ENCODE peak calls at places on chromosomes 2 and 18, in four cellular contexts. One of them, this sample, is unnamed.

GRCh38 chr18:70072678-70073077 is 125.0 kb upstream of the CD226 start:
- DNase-seq in HepG2: peak; percentile 34
- DNase-seq in K562: no peak
- DNase-seq in GM12878: no peak
- DNase-seq in this sample: no peak

GRCh38 chr18:35371412-35372195 is 5.5 kb downstream of the ZNF396 start:
- DNase-seq in HepG2: no peak
- DNase-seq in GM12878: no peak
- DNase-seq in K562: no peak
- DNase-seq in this sample: no peak

GRCh38 chr2:153873062-153874048 is 1.6 kb downstream of the GALNT13 start:
- DNase-seq in HepG2: no peak
- DNase-seq in GM12878: no peak
- DNase-seq in K562: no peak
- DNase-seq in this sample: peak; percentile 53

GRCh38 chr2:31318360-31319336 is 84.7 kb downstream of the EHD3 start:
- DNase-seq in K562: no peak
- DNase-seq in HepG2: no peak
- DNase-seq in GM12878: peak; percentile 30
- DNase-seq in this sample: no peak

GRCh38 chr18:25231327-25231691 is 120.7 kb downstream of the ZNF521 start:
- DNase-seq in K562: no peak
- DNase-seq in HepG2: no peak
- DNase-seq in GM12878: no peak
- DNase-seq in this sample: no peak

GRCh38 chr2:36425771-36426340 is 70.3 kb downstream of the CRIM1 start:
- DNase-seq in HepG2: no peak
- DNase-seq in GM12878: no peak
- DNase-seq in K562: no peak
- DNase-seq in this sample: no peak

GRCh38 chr18:79485788-79486355 is 90.1 kb downstream of the NFATC1 start:
- DNase-seq in GM12878: no peak
- DNase-seq in HepG2: no peak
- DNase-seq in K562: no peak
- DNase-seq in this sample: no peak

GRCh38 chr2:221635949-221636348 is 63.8 kb upstream of the EPHA4 start:
- DNase-seq in K562: no peak
- DNase-seq in GM12878: no peak
- DNase-seq in HepG2: peak; percentile 6
- DNase-seq in this sample: no peak

GRCh38 chr2:54585136-54585535 is 129.0 kb downstream of the SPTBN1 start:
- DNase-seq in K562: no peak
- DNase-seq in HepG2: no peak
- DNase-seq in GM12878: no peak
- DNase-seq in this sample: no peak

GRCh38 chr2:65386340-65386739 is 46.1 kb downstream of the SPRED2 start:
- DNase-seq in HepG2: no peak
- DNase-seq in GM12878: no peak
- DNase-seq in K562: no peak
- DNase-seq in this sample: no peak

GRCh38 chr2:148044322-148044721 is 23.4 kb downstream of the MBD5 start:
- DNase-seq in GM12878: no peak
- DNase-seq in K562: no peak
- DNase-seq in HepG2: no peak
- DNase-seq in this sample: no peak

GRCh38 chr2:235500761-235501662 is 7.2 kb downstream of the AGAP1 start:
- DNase-seq in GM12878: no peak
- DNase-seq in HepG2: no peak
- DNase-seq in K562: peak; percentile 58
- DNase-seq in this sample: no peak

GRCh38 chr2:117835990-117836760 is 21.7 kb downstream of the DDX18 start:
- DNase-seq in GM12878: no peak
- DNase-seq in HepG2: peak; percentile 54
- DNase-seq in K562: peak; percentile 54
- DNase-seq in this sample: peak; percentile 88

GRCh38 chr18:23493654-23494053 is 9.7 kb upstream of the RMC1 start:
- DNase-seq in K562: no peak
- DNase-seq in HepG2: no peak
- DNase-seq in GM12878: no peak
- DNase-seq in this sample: no peak

GRCh38 chr18:13159579-13159978 is 59.0 kb upstream of the LDLRAD4 start:
- DNase-seq in K562: peak; percentile 60
- DNase-seq in HepG2: peak; percentile 76
- DNase-seq in GM12878: no peak
- DNase-seq in this sample: no peak

GRCh38 chr2:178066890-178067669 is 5.5 kb downstream of the PDE11A start:
- DNase-seq in HepG2: no peak
- DNase-seq in K562: no peak
- DNase-seq in GM12878: no peak
- DNase-seq in this sample: no peak

GRCh38 chr2:981759-982158 is 31.1 kb downstream of the SNTG2 start:
- DNase-seq in HepG2: no peak
- DNase-seq in GM12878: no peak
- DNase-seq in K562: no peak
- DNase-seq in this sample: no peak

GRCh38 chr2:160091381-160091780 is 29.0 kb upstream of the PLA2R1 start:
- DNase-seq in K562: no peak
- DNase-seq in GM12878: no peak
- DNase-seq in HepG2: no peak
- DNase-seq in this sample: no peak

GRCh38 chr2:229335877-229336346 is 64.8 kb upstream of the PID1 start:
- DNase-seq in K562: no peak
- DNase-seq in HepG2: no peak
- DNase-seq in GM12878: no peak
- DNase-seq in this sample: peak; percentile 11

GRCh38 chr18:9648431-9649163 is 34.2 kb upstream of the PPP4R1 start:
- DNase-seq in HepG2: no peak
- DNase-seq in K562: no peak
- DNase-seq in GM12878: peak; percentile 47
- DNase-seq in this sample: no peak

GRCh38 chr2:30417253-30417652 is 29.8 kb upstream of the LCLAT1 start:
- DNase-seq in HepG2: no peak
- DNase-seq in GM12878: no peak
- DNase-seq in K562: no peak
- DNase-seq in this sample: no peak

GRCh38 chr2:63270717-63271116 is 220.1 kb downstream of the OTX1 start:
- DNase-seq in K562: no peak
- DNase-seq in HepG2: no peak
- DNase-seq in GM12878: no peak
- DNase-seq in this sample: no peak

GRCh38 chr18:28125051-28125450 is 51.9 kb downstream of the CDH2 start:
- DNase-seq in GM12878: no peak
- DNase-seq in K562: no peak
- DNase-seq in HepG2: no peak
- DNase-seq in this sample: no peak

GRCh38 chr2:23525137-23525765 is 140.3 kb downstream of the KLHL29 start:
- DNase-seq in GM12878: no peak
- DNase-seq in HepG2: no peak
- DNase-seq in K562: no peak
- DNase-seq in this sample: no peak

GRCh38 chr2:54589340-54590215 is 133.5 kb downstream of the SPTBN1 start:
- DNase-seq in K562: peak; percentile 89
- DNase-seq in GM12878: no peak
- DNase-seq in HepG2: peak; percentile 98
- DNase-seq in this sample: no peak

GRCh38 chr18:45785015-45785597 is 40.4 kb upstream of the SIGLEC15 start:
- DNase-seq in K562: no peak
- DNase-seq in HepG2: no peak
- DNase-seq in GM12878: no peak
- DNase-seq in this sample: no peak

GRCh38 chr2:241268306-241268705 is 47.2 kb downstream of the HDLBP start:
- DNase-seq in K562: no peak
- DNase-seq in HepG2: no peak
- DNase-seq in GM12878: no peak
- DNase-seq in this sample: no peak

GRCh38 chr18:29078272-29078671 is 901.3 kb upstream of the CDH2 start:
- DNase-seq in K562: no peak
- DNase-seq in HepG2: no peak
- DNase-seq in GM12878: no peak
- DNase-seq in this sample: no peak

GRCh38 chr2:120558892-120559291 is 176.8 kb upstream of the GLI2 start:
- DNase-seq in K562: no peak
- DNase-seq in GM12878: no peak
- DNase-seq in HepG2: no peak
- DNase-seq in this sample: no peak

GRCh38 chr2:149365826-149366583 is 35.6 kb downstream of the LYPD6 start:
- DNase-seq in K562: no peak
- DNase-seq in GM12878: no peak
- DNase-seq in HepG2: peak; percentile 29
- DNase-seq in this sample: no peak

GRCh38 chr2:61380120-61380881 is 90.6 kb downstream of the USP34 start:
- DNase-seq in GM12878: no peak
- DNase-seq in HepG2: no peak
- DNase-seq in K562: no peak
- DNase-seq in this sample: no peak

GRCh38 chr2:186714611-186715010 is 20.8 kb downstream of the FAM171B start:
- DNase-seq in K562: no peak
- DNase-seq in GM12878: no peak
- DNase-seq in HepG2: no peak
- DNase-seq in this sample: no peak

GRCh38 chr18:63109789-63110188 is 209.8 kb downstream of the BCL2 start:
- DNase-seq in GM12878: no peak
- DNase-seq in K562: no peak
- DNase-seq in HepG2: no peak
- DNase-seq in this sample: no peak
- TF ChIP-seq SP1 in GM12878: no peak
- TF ChIP-seq SP1 in K562: no peak
- TF ChIP-seq SP1 in HepG2: no peak
- TF ChIP-seq SP1 in this sample: no peak

DNA sequence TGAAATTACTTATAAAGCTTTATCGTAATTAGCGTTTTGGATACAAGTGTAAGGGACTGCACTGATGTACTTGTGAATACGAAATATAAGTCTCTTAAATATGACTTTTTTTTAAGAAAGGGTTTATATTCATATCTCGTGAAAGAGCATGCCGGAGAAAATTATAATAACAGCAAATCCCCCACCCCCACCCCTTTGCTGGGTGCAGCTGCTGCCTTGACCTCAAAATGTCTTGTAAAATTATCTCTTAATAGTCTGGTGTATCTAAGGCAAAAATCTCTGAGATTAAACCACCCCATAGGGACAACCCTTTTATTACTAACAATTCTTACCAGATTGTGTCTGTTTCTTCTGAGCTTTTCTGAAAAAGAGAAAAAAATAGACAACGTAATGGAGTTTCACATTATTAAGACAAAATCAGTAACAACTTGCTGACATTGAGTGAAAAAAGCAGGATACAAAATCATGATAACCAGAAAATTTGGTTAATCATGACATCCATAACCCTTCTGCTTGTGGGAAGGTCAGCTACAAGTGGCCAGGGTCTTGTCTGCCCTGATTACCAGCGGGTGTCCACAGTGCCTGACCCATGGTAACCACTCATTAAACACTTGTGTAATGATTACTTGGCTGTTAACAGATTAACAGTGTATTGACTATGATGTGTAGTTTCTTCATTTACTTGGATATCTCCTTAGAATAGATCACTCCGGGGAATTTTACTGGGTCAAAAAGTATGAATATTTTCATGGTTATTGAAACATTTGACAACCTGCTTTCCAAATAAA is 1.5 kb downstream of the STRADB start:
- DNase-seq in HepG2: no peak
- DNase-seq in GM12878: no peak
- DNase-seq in K562: no peak
- DNase-seq in this sample: no peak
- TF ChIP-seq TCF7 in HepG2: no peak
- TF ChIP-seq TCF7 in GM12878: no peak
- TF ChIP-seq TCF7 in K562: no peak
- TF ChIP-seq TCF7 in this sample: no peak

GRCh38 chr18:73235921-73236320 is 368.1 kb upstream of the NETO1 start:
- DNase-seq in GM12878: no peak
- DNase-seq in HepG2: no peak
- DNase-seq in K562: no peak
- DNase-seq in this sample: no peak
- TF ChIP-seq SP1 in GM12878: no peak
- TF ChIP-seq SP1 in HepG2: no peak
- TF ChIP-seq SP1 in K562: no peak
- TF ChIP-seq SP1 in this sample: no peak

GRCh38 chr2:164073758-164074094 is 337.9 kb upstream of the FIGN start:
- DNase-seq in K562: no peak
- DNase-seq in HepG2: no peak
- DNase-seq in GM12878: no peak
- DNase-seq in this sample: no peak

GRCh38 chr2:164079258-164079657 is 343.4 kb upstream of the FIGN start:
- DNase-seq in GM12878: no peak
- DNase-seq in K562: no peak
- DNase-seq in HepG2: no peak
- DNase-seq in this sample: no peak
- TF ChIP-seq TCF7 in GM12878: no peak
- TF ChIP-seq TCF7 in K562: no peak
- TF ChIP-seq TCF7 in HepG2: no peak
- TF ChIP-seq TCF7 in this sample: no peak

GRCh38 chr2:39121523-39122063 is 742 bp upstream of the SOS1 start:
- DNase-seq in HepG2: no peak
- DNase-seq in GM12878: no peak
- DNase-seq in K562: no peak
- DNase-seq in this sample: no peak
- TF ChIP-seq SP1 in HepG2: no peak
- TF ChIP-seq SP1 in GM12878: no peak
- TF ChIP-seq SP1 in K562: no peak
- TF ChIP-seq SP1 in this sample: no peak

GRCh38 chr2:228329279-228329678 is 147.8 kb upstream of the SPHKAP start:
- DNase-seq in GM12878: no peak
- DNase-seq in K562: no peak
- DNase-seq in HepG2: no peak
- DNase-seq in this sample: no peak
- TF ChIP-seq TCF7 in GM12878: no peak
- TF ChIP-seq TCF7 in K562: no peak
- TF ChIP-seq TCF7 in HepG2: no peak
- TF ChIP-seq TCF7 in this sample: no peak

GRCh38 chr2:155151472-155151871 is 453.0 kb downstream of the KCNJ3 start:
- DNase-seq in HepG2: no peak
- DNase-seq in K562: no peak
- DNase-seq in GM12878: no peak
- DNase-seq in this sample: no peak

GRCh38 chr2:155141418-155141817 is 442.9 kb downstream of the KCNJ3 start:
- DNase-seq in GM12878: no peak
- DNase-seq in HepG2: no peak
- DNase-seq in K562: no peak
- DNase-seq in this sample: no peak

GRCh38 chr2:155145758-155146229 is 447.3 kb downstream of the KCNJ3 start:
- DNase-seq in K562: no peak
- DNase-seq in HepG2: no peak
- DNase-seq in GM12878: peak; percentile 94
- DNase-seq in this sample: no peak
- TF ChIP-seq SP1 in K562: no peak
- TF ChIP-seq SP1 in HepG2: no peak
- TF ChIP-seq SP1 in GM12878: peak; percentile 44
- TF ChIP-seq SP1 in this sample: no peak

This sample was measured in WTC11.